ENCODE peak calls at places on chromosomes 16 and 17, in six cellular contexts. U is tibial artery, L is suprapubic skin, Q is mucosa of descending colon, P is heart left ventricle, V is stomach. B is an unnamed sample.
A peak's percentile ranks its signal among the peaks of the same experiment; 100 is the strongest.

GRCh38 chr17:1008008-1008761 is 11.3 kb downstream of the TIMM22 start:
- DNase-seq in V (no peak), L (no peak), Q (no peak), P (peak; percentile 57), U (peak; percentile 93), B (no peak)

GRCh38 chr17:78879679-78880186 is 23.3 kb downstream of the CEP295NL start:
- DNase-seq in V (no peak), U (no peak), Q (peak; percentile 55), L (peak; percentile 92), P (peak; percentile 91), B (no peak)

GRCh38 chr16:2529061-2529931 is 1.9 kb downstream of the CEMP1 start:
- DNase-seq in V (no peak), U (no peak), L (no peak), Q (peak; percentile 41), P (peak; percentile 11), B (no peak)

GRCh38 chr16:4393243-4393606 is 21.6 kb downstream of the VASN start:
- DNase-seq in P (no peak), Q (no peak), L (no peak), U (peak; percentile 86), V (peak; percentile 69), B (peak; percentile 67)

GRCh38 chr17:28738680-28739384 is 5.0 kb upstream of the TRAF4 start:
- DNase-seq in Q (peak; percentile 46), U (peak; percentile 55), L (no peak), V (no peak), P (no peak), B (peak; percentile 28)

GRCh38 chr16:5228369-5228768 is 130.8 kb upstream of the EEF2KMT start:
- DNase-seq in P (no peak), L (no peak), V (no peak), Q (no peak), U (no peak), B (no peak)

GRCh38 chr17:62963296-62963695 is 2.7 kb upstream of the TANC2 start:
- DNase-seq in P (no peak), U (no peak), L (no peak), V (no peak), Q (no peak), B (no peak)

GRCh38 chr16:47826070-47826469 is 329.7 kb downstream of the ABCC12 start:
- DNase-seq in Q (no peak), U (no peak), L (no peak), V (no peak), P (no peak), B (no peak)

GRCh38 chr17:82046903-82047302 is 4.7 kb downstream of the RFNG start:
- DNase-seq in Q (no peak), L (no peak), V (no peak), P (no peak), U (no peak), B (no peak)

GRCh38 chr17:27284811-27285415 is 9.0 kb upstream of the WSB1 start:
- DNase-seq in L (no peak), P (no peak), U (no peak), V (no peak), Q (no peak), B (no peak)
- H3K4me1 ChIP-seq in L (no peaks in the 10 kb centered on the region), P (peaks cover 6% of the 10 kb centered on the region), U (no peaks in the 10 kb centered on the region), V (peaks cover 15% of the 10 kb centered on the region), Q (no peaks in the 10 kb centered on the region), B (peaks cover 41% of the 10 kb centered on the region)

GRCh38 chr17:8518346-8518745 is 82.7 kb downstream of the NDEL1 start:
- DNase-seq in V (no peak), Q (no peak), U (no peak), P (no peak), L (no peak), B (no peak)
- H3K36me3 ChIP-seq in V (peaks cover 23% of the 10 kb centered on the region), Q (no peaks in the 10 kb centered on the region), U (peaks cover 90% of the 10 kb centered on the region), P (peaks cover 97% of the 10 kb centered on the region), L (peaks cover 58% of the 10 kb centered on the region), B (peaks cover 61% of the 10 kb centered on the region)

GRCh38 chr17:49898547-49899490 is 51.0 kb upstream of the TAC4 start:
- DNase-seq in Q (no peak), V (no peak), P (no peak), U (no peak), L (no peak), B (no peak)
- H3K4me1 ChIP-seq in Q (no peaks in the 10 kb centered on the region), V (peaks cover 8% of the 10 kb centered on the region), P (no peaks in the 10 kb centered on the region), U (peaks cover 4% of the 10 kb centered on the region), L (peaks cover 29% of the 10 kb centered on the region), B (no peaks in the 10 kb centered on the region)

GRCh38 chr16:8851761-8852403 is 16.9 kb downstream of the CARHSP1 start:
- DNase-seq in Q (no peak), V (no peak), L (no peak), P (no peak), U (peak; percentile 47), B (no peak)

GRCh38 chr16:8853611-8854010 is 15.2 kb downstream of the CARHSP1 start:
- DNase-seq in U (no peak), L (no peak), V (no peak), P (no peak), Q (no peak), B (no peak)

GRCh38 chr16:8854298-8854948 is 14.4 kb downstream of the CARHSP1 start:
- DNase-seq in U (no peak), P (no peak), V (no peak), L (no peak), Q (peak; percentile 22), B (peak; percentile 7)

GRCh38 chr16:8853150-8853549 is 15.7 kb downstream of the CARHSP1 start:
- DNase-seq in L (no peak), Q (no peak), V (no peak), U (no peak), P (no peak), B (peak; percentile 20)

DNA sequence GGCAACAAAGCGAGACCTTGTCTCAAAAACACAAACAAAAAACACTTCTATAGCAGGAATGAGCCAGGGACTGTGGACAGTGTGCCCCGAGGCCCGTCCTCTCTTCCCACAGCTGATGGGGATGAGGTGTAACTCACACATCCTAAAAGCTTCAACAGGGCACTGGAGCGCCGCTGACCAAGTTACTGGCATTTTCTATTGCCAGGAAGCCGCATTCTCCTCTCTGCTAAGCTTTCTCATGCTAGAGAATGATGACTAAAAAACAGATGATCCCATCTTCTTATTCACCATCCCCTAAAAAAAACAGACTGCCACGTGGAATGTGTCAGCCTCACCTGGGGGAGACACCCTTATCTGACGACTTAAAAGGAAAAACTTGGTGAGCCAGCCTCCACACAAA is 16.3 kb downstream of the CARHSP1 start:
- DNase-seq in Q (no peak), V (no peak), U (no peak), L (no peak), P (no peak), B (peak; percentile 16)
- H3K36me3 ChIP-seq in Q (peaks cover 10% of the 10 kb centered on the region), V (peaks cover 94% of the 10 kb centered on the region), U (peaks cover 70% of the 10 kb centered on the region), L (peaks cover 65% of the 10 kb centered on the region), P (peaks cover 78% of the 10 kb centered on the region), B (peaks cover 84% of the 10 kb centered on the region)

GRCh38 chr17:43756176-43756575 is 2.4 kb downstream of the SOST start:
- DNase-seq in L (no peak), V (no peak), Q (no peak), P (no peak), U (no peak), B (no peak)
- H3K4me1 ChIP-seq in L (peaks cover 13% of the 10 kb centered on the region), V (peaks cover 10% of the 10 kb centered on the region), Q (peaks cover 9% of the 10 kb centered on the region), P (peaks cover 10% of the 10 kb centered on the region), U (peaks cover 30% of the 10 kb centered on the region), B (peaks cover 19% of the 10 kb centered on the region)

DNA sequence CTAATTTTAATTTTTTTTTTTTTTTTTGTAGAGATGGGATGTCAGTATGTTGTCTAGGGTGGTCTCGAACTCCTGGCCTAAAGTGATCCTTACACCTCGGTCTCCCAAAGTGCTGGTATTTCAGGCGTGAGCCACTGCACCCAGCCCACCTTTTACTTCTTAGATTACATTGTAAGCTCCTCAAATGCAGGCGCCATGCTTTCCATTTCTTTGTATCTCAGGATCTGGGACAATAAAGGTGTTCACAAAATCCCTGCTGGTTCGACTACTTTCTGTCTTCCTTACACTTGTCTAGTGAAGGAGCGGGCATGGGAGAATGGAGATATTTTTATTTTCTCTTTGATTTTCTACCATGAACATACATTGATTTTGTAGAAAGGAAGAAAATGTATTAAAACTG is 23.2 kb upstream of the C16orf74 start:
- DNase-seq in Q (no peak), U (no peak), P (no peak), V (no peak), L (no peak), B (no peak)
- H3K36me3 ChIP-seq in Q (no peaks in the 10 kb centered on the region), U (peaks cover 38% of the 10 kb centered on the region), P (peaks cover 28% of the 10 kb centered on the region), V (peaks cover 41% of the 10 kb centered on the region), L (peaks cover 19% of the 10 kb centered on the region), B (peaks cover 29% of the 10 kb centered on the region)

GRCh38 chr17:7486181-7486580 is 2.0 kb downstream of the POLR2A start:
- DNase-seq in P (no peak), Q (no peak), U (no peak), V (no peak), L (no peak), B (no peak)

GRCh38 chr17:7483238-7484066 is 714 bp upstream of the POLR2A start:
- DNase-seq in Q (peak; percentile 92), U (peak; percentile 98), P (peak; percentile 97), V (peak; percentile 90), L (peak; percentile 99), B (peak; percentile 93)

GRCh38 chr17:7484964-7485377 is 805 bp downstream of the POLR2A start:
- DNase-seq in P (no peak), Q (no peak), U (no peak), L (no peak), V (no peak), B (no peak)

GRCh38 chr17:7479389-7480192 is at the start of gene ZBTB4:
- DNase-seq in Q (peak; percentile 76), U (peak; percentile 84), L (no peak), P (peak; percentile 77), V (peak; percentile 65), B (peak; percentile 76)

GRCh38 chr17:7484067-7484963 is at the start of gene POLR2A:
- DNase-seq in P (peak; percentile 99), U (peak; percentile 100), Q (peak; percentile 99), L (peak; percentile 99), V (peak; percentile 98), B (peak; percentile 98)
- H3K4me1 ChIP-seq in P (peaks cover 58% of the 10 kb centered on the region), U (peaks cover 32% of the 10 kb centered on the region), Q (peaks cover 39% of the 10 kb centered on the region), L (peaks cover 69% of the 10 kb centered on the region), V (peaks cover 79% of the 10 kb centered on the region), B (peaks cover 60% of the 10 kb centered on the region)

DNA sequence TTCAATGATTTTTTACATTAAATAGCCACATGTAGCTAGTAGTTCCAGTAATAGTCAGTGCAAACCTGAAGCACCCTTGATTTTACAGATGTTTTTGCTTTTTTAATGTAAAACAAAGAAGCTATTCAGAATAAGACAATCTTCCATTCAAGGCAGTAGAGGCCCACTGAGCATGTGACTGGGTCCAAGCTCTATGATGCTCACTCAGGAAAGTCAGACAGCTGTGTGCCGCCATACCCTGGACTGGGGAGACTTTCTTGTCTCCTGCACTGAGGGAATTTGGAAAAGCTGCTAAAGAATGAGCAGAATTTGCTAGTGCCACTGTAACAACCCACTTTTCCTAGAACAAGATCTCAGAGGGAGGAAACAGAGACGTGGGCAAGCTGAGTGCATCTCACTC is 11.5 kb downstream of the CENPN start:
- DNase-seq in Q (no peak), U (no peak), L (no peak), P (no peak), V (no peak), B (no peak)
- H3K36me3 ChIP-seq in Q (no peaks in the 10 kb centered on the region), U (no peaks in the 10 kb centered on the region), L (peaks cover 33% of the 10 kb centered on the region), P (peaks cover 69% of the 10 kb centered on the region), V (peaks cover 60% of the 10 kb centered on the region), B (peaks cover 79% of the 10 kb centered on the region)

B was measured in lower lobe of right lung.